ENCODE peak calls at places on chromosomes 3 and 15, in seven cellular contexts. J, Y, X, T, V, E and B are unnamed samples.

GRCh38 chr3:165502707-165503106 is 306.5 kb upstream of the SLITRK3 start:
- DNase-seq in J (no peak), Y (no peak), X (no peak), V (no peak), E (no peak), T (peak), B (no peak)

GRCh38 chr3:134516905-134517304 is 31.0 kb downstream of the CEP63 start:
- DNase-seq in X (no peak), J (peak), V (peak), T (no peak), E (no peak), Y (no peak), B (peak)

GRCh38 chr3:13110678-13111116 is 37.5 kb upstream of the IQSEC1 start:
- DNase-seq in E (no peak), V (no peak), X (peak), T (peak), J (no peak), Y (peak), B (peak)

GRCh38 chr15:73283341-73283962 is 85.3 kb downstream of the HCN4 start:
- DNase-seq in J (no peak), T (no peak), V (no peak), E (no peak), Y (no peak), X (no peak), B (peak)

GRCh38 chr15:32029862-32030781 is at the start of gene CHRNA7:
- DNase-seq in E (peak), J (no peak), T (no peak), Y (peak), V (peak), X (peak), B (peak)

GRCh38 chr3:108008931-108009635 is 81.7 kb downstream of the CD47 start:
- DNase-seq in X (no peak), Y (no peak), T (no peak), V (no peak), J (peak), E (peak), B (no peak)

GRCh38 chr3:13524979-13525669 is 23.8 kb upstream of the FBLN2 start:
- DNase-seq in V (peak), J (peak), T (no peak), Y (no peak), X (no peak), E (no peak), B (no peak)

GRCh38 chr3:42123824-42124500 is 32.8 kb downstream of the TRAK1 start:
- DNase-seq in V (no peak), X (no peak), Y (no peak), E (no peak), J (no peak), T (no peak), B (no peak)

DNA sequence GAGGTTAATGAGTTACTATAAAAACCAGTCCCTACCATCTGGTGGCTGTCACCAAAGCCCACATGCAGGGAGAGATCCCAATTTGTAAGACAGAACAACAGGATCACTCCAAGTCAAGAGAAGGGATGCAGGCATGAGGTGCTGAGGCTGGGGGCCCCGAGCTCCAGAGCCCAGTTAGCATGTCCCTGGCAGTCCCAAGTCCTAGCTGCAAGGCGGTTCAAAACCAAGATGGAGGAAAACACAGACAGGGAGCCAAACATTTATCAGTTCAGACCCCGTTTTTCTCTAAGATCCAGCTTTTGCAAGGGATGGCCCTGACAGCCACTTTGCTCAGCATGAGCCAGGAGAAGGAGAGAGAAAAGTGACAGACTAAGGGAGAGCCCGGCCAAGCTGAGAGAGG is 207.0 kb downstream of the UACA start:
- DNase-seq in X (no peak), Y (no peak), V (no peak), T (no peak), E (no peak), J (no peak), B (no peak)
- TF ChIP-seq CTCF in X (no peak), Y (no peak), V (no peak), T (no peak), E (no peak), J (no peak), B (no peak)

GRCh38 chr15:101184830-101185229 is 67.0 kb downstream of the CHSY1 start:
- DNase-seq in T (no peak), X (no peak), J (no peak), V (no peak), Y (no peak), E (no peak), B (no peak)
- H3K4me3 ChIP-seq in T (no peak), X (no peak), J (no peak), V (no peak), Y (no peak), E (no peak), B (no peak)

GRCh38 chr15:68672781-68673205 is 94.0 kb downstream of the CORO2B start:
- DNase-seq in T (no peak), J (peak), V (peak), E (no peak), Y (no peak), X (peak), B (peak)
- TF ChIP-seq CTCF in T (peak), J (peak), V (peak), E (peak), Y (peak), X (peak), B (peak)

DNA sequence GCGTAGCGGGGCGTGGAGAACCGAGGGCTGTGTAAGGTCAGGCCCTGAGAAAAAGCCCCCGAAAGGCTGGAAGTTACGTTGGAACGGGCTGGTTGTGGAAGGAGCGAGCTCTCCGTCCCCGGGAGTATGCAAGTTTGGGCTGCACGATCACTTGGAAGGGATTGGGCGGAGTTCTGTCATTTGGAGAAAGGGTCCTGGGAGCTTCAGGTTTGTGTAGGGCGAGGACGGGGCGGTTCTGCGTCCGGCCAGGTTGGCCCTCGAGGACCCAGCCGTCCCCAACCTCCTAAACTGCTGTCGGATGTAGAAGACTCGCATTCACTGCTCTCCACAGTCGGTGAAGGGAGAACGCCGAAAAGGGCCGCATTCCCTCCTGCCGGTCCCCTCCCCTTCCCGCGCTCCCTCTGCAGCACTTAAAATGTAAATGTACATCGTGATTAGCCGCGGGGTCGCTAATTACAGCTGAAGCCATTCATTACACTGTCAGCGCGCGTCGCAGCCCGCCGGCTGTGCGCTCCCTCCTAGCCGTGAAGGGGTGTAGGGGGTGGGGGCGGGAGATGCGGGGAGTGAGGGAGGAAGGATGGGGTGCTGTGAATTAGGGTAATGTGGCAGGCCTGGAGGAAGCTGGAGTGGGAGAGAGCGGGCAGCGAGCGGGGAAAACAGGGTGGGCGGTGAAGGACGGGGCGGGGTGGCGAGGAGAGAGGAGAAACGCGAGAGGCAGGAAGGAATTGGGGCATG is 2.5 kb upstream of the RPP25 start:
- DNase-seq in Y (no peak), E (no peak), X (no peak), J (no peak), T (no peak), V (no peak), B (no peak)
- H3K4me3 ChIP-seq in Y (peak), E (peak), X (no peak), J (peak), T (peak), V (peak), B (peak)

GRCh38 chr15:81152339-81152738 is 18.3 kb downstream of the CFAP161 start:
- DNase-seq in V (no peak), Y (no peak), X (no peak), E (no peak), J (no peak), T (no peak), B (no peak)
- TF ChIP-seq CTCF in V (no peak), Y (no peak), X (peak), E (no peak), J (no peak), T (no peak), B (no peak)

GRCh38 chr3:161913786-161914389 is 417.3 kb downstream of the OTOL1 start:
- DNase-seq in V (peak), T (no peak), E (peak), X (peak), Y (peak), J (peak), B (peak)

GRCh38 chr3:161914703-161915102 is 418.1 kb downstream of the OTOL1 start:
- DNase-seq in Y (no peak), V (peak), E (peak), X (peak), J (peak), T (no peak), B (peak)

GRCh38 chr3:161920196-161920595 is 423.6 kb downstream of the OTOL1 start:
- DNase-seq in X (no peak), Y (no peak), E (no peak), V (no peak), J (no peak), T (no peak), B (no peak)

GRCh38 chr3:161915283-161915682 is 418.7 kb downstream of the OTOL1 start:
- DNase-seq in E (no peak), X (no peak), V (peak), T (no peak), J (no peak), Y (no peak), B (no peak)
- H3K4me3 ChIP-seq in E (no peak), X (no peak), V (peak), T (no peak), J (no peak), Y (no peak), B (no peak)

GRCh38 chr3:22089284-22089683 is 338.3 kb upstream of the ZNF385D start:
- DNase-seq in Y (peak), X (peak), E (no peak), T (peak), V (peak), J (peak), B (no peak)
- TF ChIP-seq CTCF in Y (peak), X (peak), E (peak), T (peak), V (peak), J (peak), B (peak)